ENCODE peak calls at places on chromosomes 6 and 20, in four cellular contexts. One of them, this sample, is unnamed.

GRCh38 chr6:722608-723007 is 29.7 kb upstream of the EXOC2 start:
- DNase-seq in heart right ventricle: no peak
- DNase-seq in neuronal stem cell: no peak
- DNase-seq in stomach: no peak
- DNase-seq in this sample: no peak

GRCh38 chr6:145814035-145814500 is 527 bp downstream of the FBXO30 start:
- DNase-seq in neuronal stem cell: peak; percentile 54
- DNase-seq in stomach: no peak
- DNase-seq in heart right ventricle: peak; percentile 48
- DNase-seq in this sample: no peak

GRCh38 chr6:45661667-45662066 is 283.9 kb upstream of the SUPT3H start:
- DNase-seq in heart right ventricle: no peak
- DNase-seq in neuronal stem cell: no peak
- DNase-seq in stomach: no peak
- DNase-seq in this sample: no peak

GRCh38 chr20:44734938-44735337 is 10.7 kb upstream of the KCNK15 start:
- DNase-seq in neuronal stem cell: no peak
- DNase-seq in heart right ventricle: no peak
- DNase-seq in stomach: no peak
- DNase-seq in this sample: no peak

GRCh38 chr20:24957326-24957996 is 8.4 kb downstream of the CST7 start:
- DNase-seq in heart right ventricle: no peak
- DNase-seq in neuronal stem cell: no peak
- DNase-seq in stomach: peak; percentile 20
- DNase-seq in this sample: no peak

GRCh38 chr6:166553563-166554271 is 32.8 kb downstream of the RAMACL start:
- DNase-seq in stomach: no peak
- DNase-seq in neuronal stem cell: no peak
- DNase-seq in heart right ventricle: no peak
- DNase-seq in this sample: no peak

GRCh38 chr6:39566381-39566934 is 158.8 kb downstream of the KIF6 start:
- DNase-seq in neuronal stem cell: no peak
- DNase-seq in heart right ventricle: no peak
- DNase-seq in stomach: no peak
- DNase-seq in this sample: no peak

GRCh38 chr6:60867548-60867947 is 1418.5 kb downstream of the KHDRBS2 start:
- DNase-seq in neuronal stem cell: no peak
- DNase-seq in heart right ventricle: no peak
- DNase-seq in stomach: no peak
- DNase-seq in this sample: no peak

GRCh38 chr6:93407186-93407585 is 12.2 kb downstream of the EPHA7 start:
- DNase-seq in heart right ventricle: no peak
- DNase-seq in neuronal stem cell: no peak
- DNase-seq in stomach: no peak
- DNase-seq in this sample: no peak

GRCh38 chr6:2790588-2790987 is 25.4 kb downstream of the WRNIP1 start:
- DNase-seq in stomach: no peak
- DNase-seq in neuronal stem cell: no peak
- DNase-seq in heart right ventricle: no peak
- DNase-seq in this sample: no peak

GRCh38 chr6:28794175-28795002 is 129.4 kb downstream of the TRIM27 start:
- DNase-seq in stomach: no peak
- DNase-seq in neuronal stem cell: no peak
- DNase-seq in heart right ventricle: no peak
- DNase-seq in this sample: no peak

GRCh38 chr6:10834823-10835222 is 3.5 kb downstream of the MAK start:
- DNase-seq in heart right ventricle: no peak
- DNase-seq in stomach: no peak
- DNase-seq in neuronal stem cell: no peak
- DNase-seq in this sample: no peak

GRCh38 chr6:114008331-114008730 is 37.4 kb upstream of the HDAC2 start:
- DNase-seq in stomach: no peak
- DNase-seq in neuronal stem cell: no peak
- DNase-seq in heart right ventricle: no peak
- DNase-seq in this sample: peak; percentile 48

GRCh38 chr20:8853805-8854338 is 215.0 kb upstream of the PLCB4 start:
- DNase-seq in stomach: no peak
- DNase-seq in neuronal stem cell: peak; percentile 76
- DNase-seq in heart right ventricle: no peak
- DNase-seq in this sample: peak; percentile 43

GRCh38 chr6:24394777-24395437 is 7.8 kb upstream of the MRS2 start:
- DNase-seq in stomach: no peak
- DNase-seq in heart right ventricle: no peak
- DNase-seq in neuronal stem cell: no peak
- DNase-seq in this sample: no peak

GRCh38 chr20:51359401-51359800 is 183.1 kb downstream of the NFATC2 start:
- DNase-seq in neuronal stem cell: no peak
- DNase-seq in stomach: no peak
- DNase-seq in heart right ventricle: no peak
- DNase-seq in this sample: no peak

GRCh38 chr6:148440877-148441453 is 98.3 kb downstream of the SASH1 start:
- DNase-seq in neuronal stem cell: no peak
- DNase-seq in heart right ventricle: peak; percentile 47
- DNase-seq in stomach: peak; percentile 41
- DNase-seq in this sample: no peak

GRCh38 chr6:72552938-72553337 is 68.9 kb upstream of the KCNQ5 start:
- DNase-seq in heart right ventricle: no peak
- DNase-seq in stomach: no peak
- DNase-seq in neuronal stem cell: no peak
- DNase-seq in this sample: no peak

GRCh38 chr20:53599910-53600632 is 6.4 kb upstream of the ZNF217 start:
- DNase-seq in stomach: peak; percentile 11
- DNase-seq in neuronal stem cell: no peak
- DNase-seq in heart right ventricle: no peak
- DNase-seq in this sample: peak; percentile 3
- H3K4me1 ChIP-seq in stomach: peaks cover 39% of the 10 kb centered on the region
- H3K4me1 ChIP-seq in neuronal stem cell: peaks cover 5% of the 10 kb centered on the region
- H3K4me1 ChIP-seq in heart right ventricle: peaks cover 11% of the 10 kb centered on the region
- H3K4me1 ChIP-seq in this sample: peaks cover 17% of the 10 kb centered on the region

GRCh38 chr6:156583083-156583482 is 194.1 kb upstream of the ARID1B start:
- DNase-seq in heart right ventricle: no peak
- DNase-seq in neuronal stem cell: no peak
- DNase-seq in stomach: no peak
- DNase-seq in this sample: no peak
- H3K27me3 ChIP-seq in heart right ventricle: no peaks in the 10 kb centered on the region
- H3K27me3 ChIP-seq in neuronal stem cell: no peaks in the 10 kb centered on the region
- H3K27me3 ChIP-seq in stomach: no peaks in the 10 kb centered on the region
- H3K27me3 ChIP-seq in this sample: no peaks in the 10 kb centered on the region

GRCh38 chr20:57667385-57667784 is 42.4 kb downstream of the PMEPA1 start:
- DNase-seq in stomach: no peak
- DNase-seq in neuronal stem cell: no peak
- DNase-seq in heart right ventricle: no peak
- DNase-seq in this sample: no peak
- H3K4me1 ChIP-seq in stomach: peaks cover 3% of the 10 kb centered on the region
- H3K4me1 ChIP-seq in neuronal stem cell: peaks cover 3% of the 10 kb centered on the region
- H3K4me1 ChIP-seq in heart right ventricle: peaks cover 20% of the 10 kb centered on the region
- H3K4me1 ChIP-seq in this sample: no peaks in the 10 kb centered on the region

GRCh38 chr6:119915971-119916370 is 566.4 kb upstream of the MAN1A1 start:
- DNase-seq in neuronal stem cell: no peak
- DNase-seq in heart right ventricle: no peak
- DNase-seq in stomach: no peak
- DNase-seq in this sample: no peak
- H3K27me3 ChIP-seq in neuronal stem cell: no peaks in the 10 kb centered on the region
- H3K27me3 ChIP-seq in heart right ventricle: no peaks in the 10 kb centered on the region
- H3K27me3 ChIP-seq in stomach: no peaks in the 10 kb centered on the region
- H3K27me3 ChIP-seq in this sample: no peaks in the 10 kb centered on the region

This sample was measured in HAP-1.